ENCODE peak calls at places on chromosomes 16 and 17, in eight cellular contexts. F is cardiac fibroblast, H is SK-N-SH, I is A549, U is dermis blood vessel endothelial cell, J is GM12865, D is ELF-1, B is NCI-H2029. E is an unnamed sample.

GRCh38 chr16:84648595-84649510 is 542 bp downstream of the KLHL36 start:
- DNase-seq in F (no peak), H (peak; percentile 79), I (no peak), U (peak; percentile 28), J (peak; percentile 54), D (peak; percentile 37), B (no peak), E (peak; percentile 61)

GRCh38 chr16:30927789-30928378 is 4.5 kb downstream of the FBXL19 start:
- DNase-seq in F (peak; percentile 48), H (peak; percentile 95), I (peak; percentile 79), U (peak; percentile 56), J (peak; percentile 63), D (peak; percentile 95), B (peak; percentile 50), E (peak; percentile 90)

GRCh38 chr17:76524598-76525512 is 12.7 kb downstream of the CYGB start:
- DNase-seq in F (peak; percentile 85), H (no peak), I (peak; percentile 61), U (no peak), J (no peak), D (no peak), B (no peak), E (peak; percentile 86)

GRCh38 chr17:64920419-64921172 is 1.3 kb upstream of the LRRC37A3 start:
- DNase-seq in F (peak; percentile 5), H (no peak), I (peak; percentile 24), U (no peak), J (no peak), D (peak; percentile 30), B (no peak), E (no peak)

GRCh38 chr16:4909825-4910224 is 27.1 kb downstream of the PPL start:
- DNase-seq in F (no peak), H (no peak), I (no peak), U (no peak), J (no peak), D (no peak), B (no peak), E (no peak)

GRCh38 chr17:14355556-14355955 is 54.7 kb downstream of the HS3ST3B1 start:
- DNase-seq in F (no peak), H (no peak), I (no peak), U (no peak), J (no peak), D (peak; percentile 52), B (no peak), E (no peak)

GRCh38 chr17:28282596-28282995 is 36.4 kb upstream of the TMEM97 start:
- DNase-seq in F (peak; percentile 92), H (no peak), I (peak; percentile 64), U (peak; percentile 34), J (no peak), D (peak; percentile 18), B (no peak), E (no peak)

GRCh38 chr17:74852237-74853047 is 7.2 kb downstream of the GRIN2C start:
- DNase-seq in F (no peak), H (peak; percentile 81), I (no peak), U (peak; percentile 32), J (peak; percentile 55), D (peak; percentile 90), B (peak; percentile 61), E (no peak)

GRCh38 chr17:31533546-31534155 is 142.2 kb downstream of the RAB11FIP4 start:
- DNase-seq in F (peak; percentile 77), H (peak; percentile 81), I (peak; percentile 45), U (peak; percentile 74), J (no peak), D (peak; percentile 83), B (no peak), E (peak; percentile 54)

GRCh38 chr16:22732315-22732840 is 81.6 kb upstream of the HS3ST2 start:
- DNase-seq in F (no peak), H (no peak), I (no peak), U (no peak), J (no peak), D (no peak), B (no peak), E (no peak)

GRCh38 chr17:17050346-17051345 is 8.4 kb downstream of the MPRIP start:
- DNase-seq in F (no peak), H (no peak), I (no peak), U (no peak), J (no peak), D (no peak), B (no peak), E (no peak)

GRCh38 chr16:84044108-84044488 is 1.5 kb upstream of the SLC38A8 start:
- DNase-seq in F (peak; percentile 48), H (peak; percentile 68), I (peak; percentile 53), U (peak; percentile 56), J (peak; percentile 24), D (peak; percentile 80), B (no peak), E (no peak)

GRCh38 chr17:41687828-41688640 is 651 bp upstream of the EIF1 start:
- DNase-seq in F (no peak), H (peak; percentile 44), I (peak; percentile 75), U (peak; percentile 76), J (peak; percentile 66), D (no peak), B (peak; percentile 65), E (peak; percentile 77)

GRCh38 chr17:46822388-46822921 is 4.0 kb upstream of the WNT3 start:
- DNase-seq in F (no peak), H (no peak), I (no peak), U (peak; percentile 19), J (peak; percentile 24), D (peak; percentile 84), B (peak; percentile 58), E (peak; percentile 51)

GRCh38 chr16:23061669-23062068 is 87.6 kb downstream of the USP31 start:
- DNase-seq in F (no peak), H (no peak), I (no peak), U (no peak), J (no peak), D (no peak), B (no peak), E (no peak)

GRCh38 chr17:59361916-59362810 is 30.7 kb downstream of the YPEL2 start:
- DNase-seq in F (peak; percentile 91), H (no peak), I (no peak), U (peak; percentile 62), J (peak; percentile 82), D (no peak), B (no peak), E (no peak)

GRCh38 chr17:62614142-62614541 is 13.3 kb upstream of the MRC2 start:
- DNase-seq in F (peak; percentile 60), H (no peak), I (no peak), U (no peak), J (no peak), D (no peak), B (no peak), E (no peak)

GRCh38 chr17:49516190-49516589 is 21.1 kb downstream of the NGFR start:
- DNase-seq in F (peak; percentile 29), H (peak; percentile 30), I (no peak), U (no peak), J (no peak), D (peak; percentile 56), B (no peak), E (peak; percentile 35)

E was measured in testis.